ENCODE peak calls at places on chromosomes 1 and 21, in six cellular contexts. Z is M059J; P is NCI-H1436; J is progenitor cell of endocrine pancreas; I is hypothalamus; X is activated naive CD8-positive, alpha-beta T cell treated with anti-CD3 and anti-CD28 coated beads, Interleukin-2, amount 10 ng/mL, durations not matched to agents 7 days and 5 days. L is an unnamed sample.
A peak's percentile ranks its signal among the peaks of the same experiment; 100 is the strongest.

GRCh38 chr1:179748772-179749171 is 5.7 kb downstream of the FAM163A start:
- DNase-seq in P (no peak), X (no peak), I (no peak), Z (no peak), J (no peak), L (no peak)

GRCh38 chr1:150142083-150142482 is 7.6 kb upstream of the PLEKHO1 start:
- DNase-seq in Z (peak; percentile 55), X (no peak), P (no peak), J (no peak), I (no peak), L (no peak)

GRCh38 chr1:203165101-203165799 is 10.4 kb downstream of the MYBPH start:
- DNase-seq in J (no peak), I (no peak), Z (no peak), P (no peak), X (no peak), L (no peak)

GRCh38 chr21:30463713-30464112 is 16.5 kb downstream of the KRTAP19-1 start:
- DNase-seq in X (no peak), P (no peak), I (no peak), Z (peak; percentile 1), J (no peak), L (peak; percentile 1)

GRCh38 chr1:218492840-218493239 is 147.7 kb downstream of the TGFB2 start:
- DNase-seq in P (no peak), I (no peak), J (no peak), X (no peak), Z (peak; percentile 81), L (no peak)

GRCh38 chr1:168223681-168224515 is 1.9 kb upstream of the SFT2D2 start:
- DNase-seq in J (no peak), X (no peak), Z (peak; percentile 62), I (no peak), P (no peak), L (no peak)

GRCh38 chr1:70331962-70332361 is 22.6 kb downstream of the ANKRD13C start:
- DNase-seq in I (no peak), J (no peak), X (no peak), P (no peak), Z (peak; percentile 50), L (peak; percentile 54)

GRCh38 chr1:31151402-31151801 is 85.9 kb upstream of the PUM1 start:
- DNase-seq in P (no peak), X (no peak), J (no peak), I (no peak), Z (no peak), L (no peak)

GRCh38 chr1:15381805-15382204 is 27.9 kb upstream of the EFHD2 start:
- DNase-seq in I (no peak), X (no peak), P (no peak), Z (no peak), J (no peak), L (no peak)

GRCh38 chr1:151905070-151905442 is 4.3 kb downstream of the THEM4 start:
- DNase-seq in Z (no peak), X (peak; percentile 50), J (no peak), I (no peak), P (no peak), L (no peak)

GRCh38 chr1:207389728-207390464 is 64.2 kb upstream of the CR2 start:
- DNase-seq in Z (peak; percentile 89), P (no peak), I (no peak), X (no peak), J (no peak), L (peak; percentile 11)

GRCh38 chr1:52056110-52056936 is at the start of gene BTF3L4:
- DNase-seq in P (peak; percentile 93), Z (peak; percentile 95), X (peak; percentile 89), J (peak; percentile 89), I (peak; percentile 91), L (peak; percentile 96)

GRCh38 chr21:46009951-46010655 is 28.5 kb downstream of the COL6A1 start:
- DNase-seq in Z (no peak), P (no peak), I (no peak), J (no peak), X (peak; percentile 22), L (no peak)

GRCh38 chr1:32466761-32467160 is 1.9 kb downstream of the ZBTB8B start:
- DNase-seq in Z (no peak), X (no peak), J (no peak), P (no peak), I (no peak), L (no peak)

GRCh38 chr1:183979437-183979836 is 58.1 kb downstream of the COLGALT2 start:
- DNase-seq in X (no peak), P (no peak), I (no peak), J (no peak), Z (no peak), L (no peak)

GRCh38 chr1:109140384-109140783 is 26.5 kb downstream of the ELAPOR1 start:
- DNase-seq in Z (no peak), I (no peak), X (no peak), P (no peak), J (no peak), L (no peak)

GRCh38 chr1:211606327-211606913 is 27.5 kb upstream of the SLC30A1 start:
- DNase-seq in Z (no peak), J (no peak), X (no peak), P (no peak), I (no peak), L (no peak)

GRCh38 chr1:111510003-111510380 is 6.6 kb upstream of the ADORA3 start:
- DNase-seq in P (no peak), I (no peak), Z (no peak), J (no peak), X (no peak), L (peak; percentile 50)

GRCh38 chr1:19260211-19261138 is 8.9 kb downstream of the MRTO4 start:
- DNase-seq in P (no peak), X (no peak), Z (peak; percentile 83), I (no peak), J (no peak), L (peak; percentile 63)

GRCh38 chr1:116911166-116911553 is 1.4 kb downstream of the PTGFRN start:
- DNase-seq in Z (no peak), X (no peak), J (no peak), I (peak; percentile 14), P (no peak), L (no peak)

GRCh38 chr1:236206548-236206947 is 64.2 kb downstream of the GPR137B start:
- DNase-seq in I (peak; percentile 1), J (no peak), P (no peak), X (no peak), Z (no peak), L (peak; percentile 2)

GRCh38 chr1:31101147-31101502 is 35.6 kb upstream of the PUM1 start:
- DNase-seq in P (no peak), X (no peak), I (no peak), J (no peak), Z (peak; percentile 90), L (peak; percentile 78)

GRCh38 chr21:42107881-42108553 is 36.9 kb downstream of the UMODL1 start:
- DNase-seq in Z (peak; percentile 72), J (peak; percentile 63), X (peak; percentile 83), I (peak; percentile 14), P (peak; percentile 68), L (peak; percentile 83)

GRCh38 chr1:61054636-61055035 is 27.7 kb upstream of the NFIA start:
- DNase-seq in J (no peak), P (no peak), X (no peak), Z (no peak), I (no peak), L (no peak)

GRCh38 chr1:85553416-85553815 is 27.1 kb upstream of the CCN1 start:
- DNase-seq in P (no peak), J (no peak), I (no peak), Z (peak; percentile 41), X (no peak), L (no peak)

GRCh38 chr1:19645544-19646252 is 1.6 kb downstream of the NBL1 start:
- DNase-seq in Z (peak; percentile 33), J (no peak), I (no peak), X (no peak), P (no peak), L (peak; percentile 33)

GRCh38 chr1:36906555-36906954 is 127.8 kb downstream of the GRIK3 start:
- DNase-seq in Z (no peak), J (no peak), X (no peak), P (no peak), I (no peak), L (no peak)

GRCh38 chr1:220564216-220564615 is 36.3 kb downstream of the MARK1 start:
- DNase-seq in J (no peak), P (no peak), X (no peak), Z (no peak), I (no peak), L (no peak)

GRCh38 chr1:108560143-108560429 is 186 bp downstream of the EEIG2 start:
- DNase-seq in Z (no peak), I (no peak), J (peak; percentile 16), X (no peak), P (no peak), L (no peak)

GRCh38 chr1:176785810-176786209 is 322.8 kb downstream of the PAPPA2 start:
- DNase-seq in X (no peak), J (no peak), Z (no peak), I (no peak), P (no peak), L (no peak)

GRCh38 chr1:87712261-87712674 is 383.6 kb downstream of the LMO4 start:
- DNase-seq in P (no peak), X (no peak), I (no peak), Z (peak; percentile 8), J (no peak), L (peak; percentile 57)

GRCh38 chr21:38622827-38623209 is 124.5 kb upstream of the ERG start:
- DNase-seq in J (no peak), I (no peak), P (no peak), X (no peak), Z (no peak), L (no peak)

GRCh38 chr1:217078010-217078704 is 354.9 kb upstream of the ESRRG start:
- DNase-seq in I (peak; percentile 58), Z (no peak), X (no peak), P (no peak), J (no peak), L (peak; percentile 74)

GRCh38 chr1:36807262-36807661 is 227.1 kb downstream of the GRIK3 start:
- DNase-seq in P (no peak), I (no peak), X (no peak), Z (no peak), J (no peak), L (no peak)

L was measured in astrocyte of the hippocampus.